ENCODE peak calls at places on chromosomes 3 and 15, in six cellular contexts. O is IMR-90, A is mesenchymal stem cell, B is neuronal stem cell, N is H9, Y is H1. S is an unnamed sample.

GRCh38 chr3:66362541-66362941 is 138.3 kb downstream of the LRIG1 start:
- DNase-seq in O (peak; percentile 96), N (no peak), A (peak; percentile 72), Y (no peak), B (no peak), S (peak; percentile 71)

GRCh38 chr3:149401215-149401925 is 23.9 kb upstream of the TM4SF1 start:
- DNase-seq in Y (no peak), B (no peak), N (no peak), A (peak; percentile 65), O (peak; percentile 90), S (no peak)

GRCh38 chr3:52693071-52693470 is 7.2 kb downstream of the GNL3 start:
- DNase-seq in B (no peak), A (no peak), N (no peak), Y (no peak), O (no peak), S (peak; percentile 57)

GRCh38 chr3:183698760-183699159 is 1.2 kb downstream of the YEATS2 start:
- DNase-seq in B (no peak), Y (no peak), A (peak; percentile 38), N (no peak), O (peak; percentile 33), S (no peak)

GRCh38 chr3:183664913-183665381 is 29.5 kb downstream of the KLHL24 start:
- DNase-seq in Y (no peak), A (peak; percentile 20), N (no peak), O (peak; percentile 96), B (no peak), S (no peak)

GRCh38 chr15:42759093-42759492 is 22.2 kb upstream of the CDAN1 start:
- DNase-seq in N (no peak), O (no peak), B (no peak), A (no peak), Y (no peak), S (peak; percentile 2)

GRCh38 chr3:149421764-149422163 is 44.3 kb upstream of the TM4SF1 start:
- DNase-seq in B (no peak), Y (no peak), O (no peak), A (no peak), N (no peak), S (no peak)

GRCh38 chr3:32816439-32817194 is 1.2 kb upstream of the TRIM71 start:
- DNase-seq in A (peak; percentile 21), O (no peak), Y (peak; percentile 82), N (peak; percentile 95), B (peak; percentile 93), S (no peak)

GRCh38 chr3:158768881-158769518 is 32.9 kb upstream of the MFSD1 start:
- DNase-seq in N (no peak), A (peak; percentile 90), Y (no peak), B (no peak), O (peak; percentile 98), S (peak; percentile 35)

GRCh38 chr3:186798239-186798638 is 8.0 kb downstream of the RFC4 start:
- DNase-seq in N (no peak), A (no peak), O (no peak), B (no peak), Y (no peak), S (no peak)

GRCh38 chr15:100032358-100033080 is 299.3 kb upstream of the LYSMD4 start:
- DNase-seq in A (no peak), Y (no peak), O (peak; percentile 22), N (no peak), B (no peak), S (no peak)

GRCh38 chr3:10703875-10704274 is 112.2 kb upstream of the SLC6A11 start:
- DNase-seq in B (peak; percentile 39), N (peak; percentile 82), Y (peak; percentile 49), O (peak; percentile 23), A (no peak), S (peak; percentile 1)

GRCh38 chr15:39025331-39025730 is 460.7 kb upstream of the RASGRP1 start:
- DNase-seq in N (no peak), A (no peak), O (peak; percentile 25), B (no peak), Y (no peak), S (no peak)

GRCh38 chr3:187130346-187131066 is 8.8 kb downstream of the RPL39L start:
- DNase-seq in A (peak; percentile 74), N (no peak), O (peak; percentile 62), Y (no peak), B (no peak), S (no peak)

GRCh38 chr15:67828969-67829646 is 3.8 kb downstream of the SKOR1 start:
- DNase-seq in A (no peak), O (no peak), B (no peak), N (no peak), Y (no peak), S (no peak)

GRCh38 chr15:49855917-49856637 is 235.2 kb downstream of the DTWD1 start:
- DNase-seq in Y (no peak), A (peak; percentile 84), B (no peak), O (peak; percentile 99), N (no peak), S (peak; percentile 97)

GRCh38 chr15:80669599-80670273 is 25.4 kb upstream of the ABHD17C start:
- DNase-seq in O (peak; percentile 70), A (peak; percentile 9), Y (no peak), N (no peak), B (no peak), S (peak; percentile 11)

GRCh38 chr3:59056706-59057105 is 6.9 kb upstream of the CFAP20DC start:
- DNase-seq in A (no peak), Y (no peak), B (no peak), O (peak; percentile 19), N (no peak), S (peak; percentile 43)

GRCh38 chr3:102129774-102130608 is 280.7 kb downstream of the NFKBIZ start:
- DNase-seq in A (peak; percentile 74), B (no peak), O (peak; percentile 86), N (no peak), Y (no peak), S (no peak)

GRCh38 chr15:55742498-55742926 is 440 bp downstream of the PRTG start:
- DNase-seq in B (no peak), A (peak; percentile 68), O (peak; percentile 22), N (no peak), Y (no peak), S (no peak)

GRCh38 chr15:63094495-63094931 is 27.1 kb upstream of the LACTB start:
- DNase-seq in B (no peak), A (peak; percentile 71), Y (no peak), O (peak; percentile 86), N (no peak), S (no peak)

GRCh38 chr3:150238995-150239612 is 169.0 kb upstream of the TSC22D2 start:
- DNase-seq in N (peak; percentile 66), B (no peak), O (no peak), A (no peak), Y (peak; percentile 38), S (no peak)

GRCh38 chr3:129633751-129634481 is 27.4 kb upstream of the PLXND1 start:
- DNase-seq in Y (no peak), N (no peak), A (no peak), B (no peak), O (no peak), S (peak; percentile 66)

GRCh38 chr3:157129782-157130137 is 30.2 kb downstream of the CCNL1 start:
- DNase-seq in O (no peak), A (no peak), B (peak; percentile 26), N (no peak), Y (no peak), S (no peak)

GRCh38 chr15:83613716-83614115 is 40.2 kb upstream of the ADAMTSL3 start:
- DNase-seq in Y (no peak), O (no peak), A (no peak), B (no peak), N (no peak), S (no peak)

GRCh38 chr3:58625196-58625595 is 41.4 kb downstream of the FAM3D start:
- DNase-seq in Y (no peak), B (no peak), O (no peak), A (no peak), N (no peak), S (no peak)

GRCh38 chr3:43958005-43958770 is 267.4 kb downstream of the ABHD5 start:
- DNase-seq in A (no peak), Y (no peak), N (no peak), O (no peak), B (no peak), S (no peak)

GRCh38 chr3:4232798-4233197 is 70.4 kb upstream of the SETMAR start:
- DNase-seq in Y (no peak), O (no peak), N (no peak), A (no peak), B (no peak), S (no peak)

GRCh38 chr3:4234894-4235293 is 68.3 kb upstream of the SETMAR start:
- DNase-seq in N (no peak), B (no peak), Y (no peak), O (no peak), A (no peak), S (no peak)

GRCh38 chr3:4231041-4231440 is 72.1 kb upstream of the SETMAR start:
- DNase-seq in A (no peak), Y (no peak), N (no peak), B (no peak), O (no peak), S (no peak)

GRCh38 chr3:4233488-4233887 is 69.7 kb upstream of the SETMAR start:
- DNase-seq in O (no peak), B (no peak), N (no peak), A (no peak), Y (no peak), S (no peak)

GRCh38 chr3:4235690-4236089 is 67.5 kb upstream of the SETMAR start:
- DNase-seq in A (no peak), O (no peak), Y (no peak), B (no peak), N (no peak), S (no peak)
- H4K91ac ChIP-seq in A (no peak overlapping the region), O (no peak overlapping the region), Y (no peak overlapping the region), B (no peak overlapping the region), N (no peak overlapping the region), S (no peak overlapping the region)

DNA sequence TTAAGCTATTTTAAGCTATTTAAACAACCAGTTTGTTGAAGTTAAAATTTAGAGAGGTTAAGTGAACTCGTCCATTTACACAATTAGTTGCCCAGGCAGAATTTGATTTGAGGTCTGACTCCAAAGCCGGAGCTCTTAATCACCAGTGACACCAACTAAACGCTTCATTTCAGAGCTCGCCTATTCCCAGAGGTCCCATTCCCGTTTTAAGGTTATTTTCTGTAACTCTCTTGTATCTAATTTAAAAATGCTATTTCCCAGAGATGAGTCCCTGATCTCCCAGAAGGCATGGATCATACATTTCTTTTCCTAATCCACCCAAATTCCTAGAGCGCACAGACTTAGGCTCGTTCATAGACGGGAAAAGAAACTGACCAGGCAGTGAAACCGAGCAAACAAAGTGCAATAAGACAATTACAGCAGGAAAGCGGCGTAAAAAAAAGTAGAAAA is 900 bp upstream of the MCTP2 start:
- DNase-seq in B (peak; percentile 12), N (no peak), Y (no peak), O (no peak), A (no peak), S (peak; percentile 24)
- H3K27ac ChIP-seq in B (no peak overlapping the region), N (no peak overlapping the region), Y (no peak overlapping the region), O (no peak overlapping the region), A (peak overlapping the region; percentile 93), S (no peak overlapping the region)

DNA sequence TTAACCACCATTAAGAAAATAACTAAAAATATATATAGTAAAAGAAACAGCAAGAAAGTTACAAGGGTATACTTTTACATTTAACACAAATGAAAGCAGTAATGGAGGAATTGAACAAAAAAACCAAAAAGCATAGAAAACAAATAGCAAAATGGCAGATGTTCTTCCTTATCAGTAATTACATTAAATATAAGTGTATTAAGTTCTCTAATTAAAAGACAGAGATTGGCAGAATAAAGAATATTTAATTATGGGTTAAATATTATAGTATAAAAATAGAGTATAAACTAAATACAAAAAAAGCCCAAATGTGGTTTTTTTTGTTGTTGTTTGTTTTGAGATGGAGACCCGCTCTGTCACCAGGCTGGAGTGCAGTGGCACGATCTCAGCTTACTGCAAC is 20.5 kb downstream of the EHHADH start:
- DNase-seq in B (no peak), A (no peak), N (no peak), Y (no peak), O (no peak), S (no peak)
- H4K91ac ChIP-seq in B (no peak overlapping the region), A (no peak overlapping the region), N (no peak overlapping the region), Y (no peak overlapping the region), O (no peak overlapping the region), S (no peak overlapping the region)

GRCh38 chr3:71492566-71492965 is 91.0 kb downstream of the FOXP1 start:
- DNase-seq in A (no peak), Y (no peak), B (no peak), N (no peak), O (no peak), S (no peak)
- H3K27ac ChIP-seq in A (no peak overlapping the region), Y (no peak overlapping the region), B (no peak overlapping the region), N (no peak overlapping the region), O (no peak overlapping the region), S (no peak overlapping the region)

S was measured in trophoblast cell.